ENCODE peak calls at places on chromosomes 6 and 20, in nine cellular contexts. K is MM.1S, J is AG09309, D is endothelial cell, H is activated B cell treated with CpG ODN at 0.5 μM for 24 hours, E is lower lobe of right lung, A is left lung, C is GM13977, I is tibial nerve. W is an unnamed sample.

GRCh38 chr6:22699046-22699639 is 129.8 kb downstream of the HDGFL1 start:
- DNase-seq in K (no peak), J (no peak), D (peak; percentile 4), H (no peak), E (no peak), A (no peak), C (no peak), I (no peak), W (no peak)

GRCh38 chr20:54176610-54177009 is 2.8 kb upstream of the CYP24A1 start:
- DNase-seq in K (no peak), J (no peak), D (no peak), H (no peak), E (no peak), A (no peak), C (no peak), I (no peak), W (no peak)

GRCh38 chr6:12222405-12223366 is 67.5 kb upstream of the EDN1 start:
- DNase-seq in K (no peak), J (no peak), D (no peak), H (no peak), E (no peak), A (no peak), C (no peak), I (no peak), W (no peak)

GRCh38 chr20:16459019-16459700 is 114.1 kb downstream of the KIF16B start:
- DNase-seq in K (no peak), J (peak; percentile 51), D (no peak), H (no peak), E (no peak), A (no peak), C (no peak), I (peak; percentile 20), W (no peak)

GRCh38 chr6:166595061-166595780 is 8.7 kb upstream of the RAMACL start:
- DNase-seq in K (no peak), J (peak; percentile 81), D (no peak), H (no peak), E (no peak), A (no peak), C (no peak), I (no peak), W (no peak)

GRCh38 chr6:73200735-73201134 is 24.6 kb downstream of the KHDC1L start:
- DNase-seq in K (no peak), J (no peak), D (no peak), H (no peak), E (no peak), A (no peak), C (no peak), I (no peak), W (no peak)

GRCh38 chr20:57568088-57568896 is 7.4 kb downstream of the PCK1 start:
- DNase-seq in K (no peak), J (no peak), D (no peak), H (no peak), E (no peak), A (no peak), C (no peak), I (no peak), W (no peak)

GRCh38 chr20:49029203-49029602 is 16.9 kb upstream of the CSE1L start:
- DNase-seq in K (no peak), J (peak; percentile 70), D (no peak), H (no peak), E (no peak), A (no peak), C (no peak), I (no peak), W (no peak)

GRCh38 chr6:10248378-10248843 is 166.5 kb downstream of the TFAP2A start:
- DNase-seq in K (no peak), J (peak; percentile 59), D (no peak), H (no peak), E (no peak), A (no peak), C (no peak), I (no peak), W (no peak)

GRCh38 chr6:85250586-85251216 is 199.2 kb upstream of the NT5E start:
- DNase-seq in K (no peak), J (no peak), D (no peak), H (no peak), E (no peak), A (no peak), C (no peak), I (peak; percentile 37), W (no peak)

GRCh38 chr20:21294755-21295154 is 8.4 kb upstream of the XRN2 start:
- DNase-seq in K (no peak), J (no peak), D (no peak), H (no peak), E (no peak), A (no peak), C (no peak), I (no peak), W (no peak)

GRCh38 chr20:47358672-47359532 is 2.4 kb upstream of the ZMYND8 start:
- DNase-seq in K (no peak), J (peak; percentile 96), D (no peak), H (no peak), E (peak; percentile 84), A (peak; percentile 76), C (no peak), I (peak; percentile 90), W (no peak)

GRCh38 chr20:41141153-41141815 is 3.9 kb downstream of the PLCG1 start:
- DNase-seq in K (no peak), J (no peak), D (peak; percentile 63), H (no peak), E (no peak), A (no peak), C (no peak), I (peak; percentile 34), W (peak; percentile 44)

GRCh38 chr6:34412054-34412453 is 13.8 kb downstream of the RPS10 start:
- DNase-seq in K (no peak), J (no peak), D (no peak), H (no peak), E (no peak), A (no peak), C (no peak), I (no peak), W (no peak)

GRCh38 chr20:33515569-33516216 is 25.8 kb downstream of the CBFA2T2 start:
- DNase-seq in K (no peak), J (no peak), D (no peak), H (no peak), E (no peak), A (no peak), C (no peak), I (no peak), W (no peak)
- TF ChIP-seq CTCF in K (peak; percentile 16), J (peak; percentile 32), D (no peak), H (no peak), E (no peak), A (no peak), C (no peak), I (no peak), W (peak; percentile 29)

GRCh38 chr6:144647406-144647964 is 362.4 kb downstream of the UTRN start:
- DNase-seq in K (no peak), J (no peak), D (no peak), H (no peak), E (no peak), A (no peak), C (no peak), I (no peak), W (no peak)

GRCh38 chr6:144646066-144646800 is 361.1 kb downstream of the UTRN start:
- DNase-seq in K (no peak), J (peak; percentile 3), D (no peak), H (no peak), E (no peak), A (no peak), C (no peak), I (no peak), W (no peak)

GRCh38 chr6:144651219-144651618 is 366.1 kb downstream of the UTRN start:
- DNase-seq in K (no peak), J (no peak), D (no peak), H (no peak), E (no peak), A (no peak), C (no peak), I (no peak), W (no peak)

GRCh38 chr6:144649085-144649484 is 363.9 kb downstream of the UTRN start:
- DNase-seq in K (no peak), J (no peak), D (no peak), H (no peak), E (no peak), A (no peak), C (no peak), I (no peak), W (no peak)

GRCh38 chr6:144647971-144648651 is 363.0 kb downstream of the UTRN start:
- DNase-seq in K (no peak), J (no peak), D (no peak), H (no peak), E (no peak), A (no peak), C (no peak), I (no peak), W (no peak)
- TF ChIP-seq CTCF in K (no peak), J (no peak), D (no peak), H (no peak), E (no peak), A (no peak), C (peak; percentile 12), I (no peak), W (no peak)

DNA sequence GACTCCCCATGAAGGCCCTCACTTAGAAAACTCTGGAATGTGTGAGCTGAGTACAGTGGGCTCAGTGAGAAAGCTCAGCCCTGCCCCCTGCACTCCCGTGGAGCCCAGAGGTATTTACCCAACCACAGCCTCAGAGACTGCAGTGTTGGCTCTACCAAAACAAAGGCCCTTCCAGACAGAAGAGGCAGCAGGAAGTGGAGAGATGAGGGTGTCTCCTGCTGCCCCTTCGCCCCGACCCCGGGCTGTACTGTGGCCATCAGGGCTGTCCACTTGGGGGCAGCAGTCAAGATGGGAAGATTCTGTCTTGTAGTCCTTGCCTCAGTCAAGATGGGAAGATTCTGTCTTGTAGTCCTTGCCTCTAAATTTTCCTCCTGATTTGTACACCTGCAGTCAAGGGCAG is 341.3 kb downstream of the TAF4 start:
- DNase-seq in K (no peak), J (no peak), D (peak; percentile 49), H (no peak), E (no peak), A (no peak), C (no peak), I (no peak), W (no peak)
- TF ChIP-seq CTCF in K (peak; percentile 18), J (peak; percentile 35), D (peak; percentile 50), H (no peak), E (no peak), A (no peak), C (no peak), I (peak; percentile 8), W (no peak)

GRCh38 chr6:37491161-37491829 is 8.4 kb downstream of the CCDC167 start:
- DNase-seq in K (no peak), J (no peak), D (no peak), H (no peak), E (peak; percentile 43), A (no peak), C (no peak), I (no peak), W (no peak)

GRCh38 chr6:37490466-37491015 is 9.2 kb downstream of the CCDC167 start:
- DNase-seq in K (no peak), J (no peak), D (no peak), H (no peak), E (no peak), A (no peak), C (no peak), I (no peak), W (no peak)

GRCh38 chr6:37487891-37488290 is 11.8 kb downstream of the CCDC167 start:
- DNase-seq in K (no peak), J (no peak), D (no peak), H (no peak), E (no peak), A (no peak), C (no peak), I (no peak), W (no peak)

GRCh38 chr6:37488464-37488863 is 11.2 kb downstream of the CCDC167 start:
- DNase-seq in K (no peak), J (no peak), D (no peak), H (no peak), E (no peak), A (no peak), C (no peak), I (no peak), W (no peak)

GRCh38 chr6:37489697-37490336 is 9.9 kb downstream of the CCDC167 start:
- DNase-seq in K (no peak), J (no peak), D (no peak), H (no peak), E (no peak), A (no peak), C (no peak), I (no peak), W (peak; percentile 55)
- TF ChIP-seq CTCF in K (no peak), J (no peak), D (no peak), H (no peak), E (peak; percentile 10), A (no peak), C (peak; percentile 23), I (no peak), W (peak; percentile 51)

W was measured in activated CD8-positive, alpha-beta T cell treated with anti-CD3 and anti-CD28 coated beads for 36 hours.